ENCODE peak calls at places on chromosomes 2 and 18, in four cellular contexts. G is HepG2, R is brain microvascular endothelial cell, I is type B pancreatic cell. N is an unnamed sample.

GRCh38 chr18:10579079-10579867 is 53.4 kb downstream of the NAPG start:
- DNase-seq in I (no peak), G (no peak), R (peak), N (peak)

GRCh38 chr2:114201781-114202180 is 240.7 kb upstream of the DPP10 start:
- DNase-seq in R (no peak), G (peak), I (no peak), N (no peak)

GRCh38 chr2:240230424-240230945 is 90.0 kb upstream of the OTOS start:
- DNase-seq in I (no peak), G (no peak), R (no peak), N (no peak)

GRCh38 chr2:64348386-64349142 is 105.4 kb upstream of the LGALSL start:
- DNase-seq in I (no peak), R (no peak), G (no peak), N (peak)

GRCh38 chr2:112869258-112869842 is 32.8 kb upstream of the IL1B start:
- DNase-seq in G (no peak), R (no peak), I (no peak), N (peak)

GRCh38 chr2:219400562-219400961 is 12.8 kb upstream of the DNPEP start:
- DNase-seq in R (no peak), G (no peak), I (no peak), N (peak)

GRCh38 chr2:196275646-196276352 is 104.4 kb upstream of the STK17B start:
- DNase-seq in R (peak), I (no peak), G (no peak), N (peak)

GRCh38 chr2:6308986-6309385 is 556.7 kb downstream of the CMPK2 start:
- DNase-seq in G (no peak), R (no peak), I (no peak), N (no peak)

GRCh38 chr2:23900927-23901322 is 26.0 kb downstream of the ATAD2B start:
- DNase-seq in I (no peak), G (peak), R (peak), N (peak)

GRCh38 chr2:120110507-120110906 is 97.6 kb downstream of the EPB41L5 start:
- DNase-seq in G (no peak), R (no peak), I (no peak), N (no peak)

GRCh38 chr18:9092665-9093064 is 9.8 kb upstream of the NDUFV2 start:
- DNase-seq in R (peak), G (peak), I (no peak), N (peak)

GRCh38 chr2:64311948-64312621 is 141.9 kb upstream of the LGALSL start:
- DNase-seq in R (peak), G (peak), I (peak), N (peak)

GRCh38 chr2:54895735-54896134 is 154.5 kb downstream of the RTN4 start:
- DNase-seq in R (peak), I (no peak), G (no peak), N (peak)

GRCh38 chr2:47520825-47521665 is 118.1 kb downstream of the MSH2 start:
- DNase-seq in G (no peak), R (peak), I (no peak), N (peak)

GRCh38 chr2:61416871-61417645 is 53.8 kb downstream of the USP34 start:
- DNase-seq in I (no peak), G (no peak), R (no peak), N (no peak)

DNA sequence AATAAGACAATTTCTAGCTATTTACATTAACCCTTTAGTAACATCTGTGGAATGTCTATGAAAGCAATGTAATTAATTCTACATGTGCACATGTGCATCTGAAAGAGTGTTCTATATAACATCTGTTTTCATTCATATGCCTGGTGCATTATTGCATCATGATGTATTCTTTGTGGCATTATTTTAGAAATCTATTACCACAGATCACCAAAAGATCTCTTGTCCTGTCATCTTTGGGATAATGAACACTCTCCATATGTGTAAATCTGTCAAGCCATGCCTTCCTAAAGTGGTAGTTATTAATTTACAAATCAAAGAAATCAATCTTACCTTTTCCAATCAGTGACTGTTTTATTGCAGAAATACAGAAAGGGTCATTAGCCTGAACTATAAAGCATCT is 86.9 kb downstream of the TRIB2 start:
- DNase-seq in R (no peak), G (no peak), I (no peak), N (peak)
- TF ChIP-seq CTCF in R (no peak), G (no peak), I (no peak), N (no peak)

GRCh38 chr18:26804474-26804873 is 61.0 kb downstream of the AQP4 start:
- DNase-seq in G (no peak), R (no peak), I (no peak), N (no peak)
- TF ChIP-seq CTCF in G (peak), R (peak), I (peak), N (no peak)

DNA sequence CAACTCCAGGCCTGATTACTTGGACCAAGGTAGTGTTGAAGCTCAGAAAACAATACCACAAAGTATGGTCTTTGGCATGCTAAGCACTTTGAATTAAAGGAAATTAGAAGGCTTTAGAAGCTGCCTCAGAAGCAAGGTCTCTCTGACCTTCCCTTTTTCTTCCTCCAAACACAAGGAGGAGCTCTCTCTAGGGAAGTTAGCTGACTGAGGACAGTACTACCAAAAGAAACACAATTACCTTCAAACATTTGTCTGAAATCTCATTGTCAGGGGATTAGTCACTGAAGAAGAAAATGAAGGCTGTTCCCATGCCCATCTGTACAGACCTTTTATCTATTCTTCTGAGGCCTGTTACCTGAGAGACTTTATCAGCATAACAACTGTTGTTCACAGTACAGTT is 279.3 kb downstream of the CDH20 start:
- DNase-seq in R (no peak), G (no peak), I (no peak), N (no peak)
- TF ChIP-seq CTCF in R (peak), G (no peak), I (no peak), N (peak)

DNA sequence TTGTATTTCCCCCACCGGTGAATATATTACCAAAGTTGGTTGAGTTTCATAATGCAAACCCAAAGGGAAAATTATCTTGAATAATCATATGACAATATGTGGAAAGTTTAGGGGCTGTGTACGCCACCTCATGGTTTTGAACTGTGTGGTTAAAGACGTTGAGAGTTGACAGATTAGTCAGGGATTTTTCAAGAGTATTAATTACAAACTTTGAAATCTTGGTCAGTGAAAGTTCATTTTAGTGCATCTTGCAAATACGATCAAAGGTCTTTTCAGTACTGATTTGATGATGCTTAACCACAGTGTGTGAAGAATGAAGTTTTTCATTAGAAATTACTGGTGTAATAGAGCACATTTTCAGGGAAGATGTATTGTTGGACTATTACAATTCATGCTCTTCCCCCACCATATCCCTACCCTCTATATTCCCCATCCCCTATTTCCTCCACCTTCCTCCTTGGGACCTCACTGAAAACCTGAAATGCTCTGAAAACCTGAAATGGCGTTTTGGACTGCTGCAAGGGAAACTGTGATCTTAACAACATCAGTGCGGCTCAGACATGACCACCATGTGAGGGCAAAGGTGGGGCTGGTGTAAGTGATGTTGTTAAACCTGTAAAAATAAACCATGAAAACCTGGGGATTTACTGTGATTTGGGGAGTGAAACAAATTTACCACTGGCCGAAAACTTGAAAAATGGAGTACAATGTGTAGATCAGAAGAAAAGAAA is 4.5 kb upstream of the BCL2L11 start:
- DNase-seq in R (no peak), G (no peak), I (no peak), N (no peak)
- TF ChIP-seq CTCF in R (no peak), G (no peak), I (no peak), N (no peak)

GRCh38 chr18:12307251-12307736 is 747 bp upstream of the TUBB6 start:
- DNase-seq in R (peak), G (no peak), I (no peak), N (peak)
- TF ChIP-seq CTCF in R (peak), G (no peak), I (no peak), N (no peak)

GRCh38 chr18:805755-806110 is 6.3 kb downstream of the YES1 start:
- DNase-seq in I (no peak), R (no peak), G (no peak), N (no peak)

GRCh38 chr18:808086-808485 is 4.0 kb downstream of the YES1 start:
- DNase-seq in R (no peak), G (no peak), I (no peak), N (no peak)

GRCh38 chr18:809985-810642 is 1.9 kb downstream of the YES1 start:
- DNase-seq in G (no peak), R (no peak), I (no peak), N (no peak)

GRCh38 chr18:811192-812122 is 585 bp downstream of the YES1 start:
- DNase-seq in I (peak), R (no peak), G (no peak), N (peak)

GRCh38 chr18:808502-808901 is 3.5 kb downstream of the YES1 start:
- DNase-seq in I (no peak), G (no peak), R (no peak), N (no peak)
- TF ChIP-seq CTCF in I (no peak), G (no peak), R (no peak), N (no peak)

DNA sequence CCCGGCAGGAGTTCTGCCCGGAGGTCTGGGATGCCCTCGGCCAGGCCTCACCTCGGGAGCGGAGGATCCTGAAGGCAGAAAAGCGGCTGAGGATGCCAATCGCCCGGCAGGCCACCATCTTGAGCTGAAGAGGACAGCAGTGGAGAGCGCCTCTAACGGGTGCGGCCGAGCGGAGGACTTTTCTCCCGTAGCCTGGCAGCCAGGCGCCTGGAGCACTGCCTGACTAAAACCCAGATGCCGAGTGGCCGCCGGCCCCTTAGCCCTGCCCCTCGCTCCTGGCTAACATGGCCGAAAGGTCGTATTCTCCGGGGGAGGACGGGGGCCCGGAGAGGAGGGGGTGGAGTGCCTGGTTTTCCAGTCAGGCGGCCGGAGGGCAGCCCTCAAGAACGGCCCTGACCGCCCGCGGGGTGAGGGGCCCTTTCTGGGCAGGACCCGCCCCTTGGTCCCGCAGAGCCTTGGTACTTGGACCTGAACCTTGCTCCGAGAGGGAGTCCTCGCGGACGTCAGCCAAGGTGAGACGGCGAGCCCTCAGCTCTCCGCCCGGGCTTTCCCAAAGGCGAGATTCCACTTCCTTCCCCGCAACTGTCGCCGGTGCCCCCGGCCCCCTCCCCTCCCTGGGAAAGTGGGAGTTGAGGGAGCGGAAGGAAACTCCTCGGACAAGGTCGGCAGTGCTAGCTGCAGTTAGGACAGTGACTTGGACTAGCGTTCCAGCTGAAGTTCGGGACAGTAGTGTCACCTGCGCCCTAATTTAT is at the start of the genes HADHA and HADHB:
- DNase-seq in I (peak), R (peak), G (peak), N (peak)
- TF ChIP-seq CTCF in I (peak), R (peak), G (peak), N (peak)